ENCODE peak calls at places on chromosome 3, in eight cellular contexts. J is ELF-1; C is right cardiac atrium; R is GM23338; G is endothelial cell; N is activated CD4-positive, alpha-beta T cell treated with anti-CD3 and anti-CD28 coated beads for 36 hours; M is HTR-8/SVneo; L is myocyte. V is an unnamed sample.

GRCh38 chr3:129702934-129703712 is 96.6 kb upstream of the PLXND1 start:
- DNase-seq in J (no peak), C (no peak), R (no peak), G (no peak), N (no peak), M (peak; percentile 10), L (peak; percentile 37), V (no peak)

GRCh38 chr3:113825090-113825489 is 13.5 kb upstream of the GRAMD1C start:
- DNase-seq in J (no peak), C (no peak), R (peak; percentile 47), G (no peak), N (no peak), M (peak; percentile 26), L (peak; percentile 19), V (peak; percentile 43)

GRCh38 chr3:30225021-30225420 is 381.4 kb upstream of the TGFBR2 start:
- DNase-seq in J (no peak), C (no peak), R (no peak), G (no peak), N (no peak), M (no peak), L (no peak), V (no peak)

GRCh38 chr3:151707216-151707615 is 26.5 kb upstream of the AADACL2 start:
- DNase-seq in J (no peak), C (no peak), R (no peak), G (no peak), N (no peak), M (no peak), L (no peak), V (no peak)

GRCh38 chr3:25259871-25260270 is 168.2 kb upstream of the RARB start:
- DNase-seq in J (no peak), C (no peak), R (no peak), G (no peak), N (no peak), M (no peak), L (no peak), V (no peak)

GRCh38 chr3:72340056-72340455 is 508.2 kb downstream of the SHQ1 start:
- DNase-seq in J (no peak), C (peak; percentile 32), R (no peak), G (no peak), N (no peak), M (no peak), L (no peak), V (no peak)

GRCh38 chr3:52237659-52238172 is 1.2 kb downstream of the TWF2 start:
- DNase-seq in J (peak; percentile 73), C (peak; percentile 93), R (peak; percentile 72), G (no peak), N (peak; percentile 21), M (peak; percentile 89), L (peak; percentile 94), V (peak; percentile 62)

GRCh38 chr3:23264413-23264812 is 61.3 kb downstream of the UBE2E2 start:
- DNase-seq in J (no peak), C (no peak), R (no peak), G (no peak), N (no peak), M (peak; percentile 19), L (peak; percentile 28), V (no peak)

V was measured in T47D.